ENCODE peak calls at places on chromosome 22, in ten cellular contexts. One of them, this sample, is unnamed.

GRCh38 chr22:43828711-43829447 is 16.8 kb upstream of the EFCAB6 start:
- DNase-seq in Calu3: no peak
- DNase-seq in activated naive CD4-positive, alpha-beta T cell: no peak
- DNase-seq in HL-60: no peak
- DNase-seq in epithelial cell of esophagus: no peak
- DNase-seq in cardiac muscle cell: peak
- DNase-seq in activated CD8-positive, alpha-beta memory T cell treated with anti-CD3 and anti-CD28 coated beads, Interleukin-2, amount 10 ng/mL, durations not matched to agents 7 days and 5 days: no peak
- DNase-seq in iPS-NIHi11: peak
- DNase-seq in AG10803: peak
- DNase-seq in transverse colon: no peak
- DNase-seq in this sample: no peak

GRCh38 chr22:43005106-43005505 is 9.8 kb downstream of the PACSIN2 start:
- DNase-seq in Calu3: no peak
- DNase-seq in activated naive CD4-positive, alpha-beta T cell: no peak
- DNase-seq in HL-60: no peak
- DNase-seq in epithelial cell of esophagus: no peak
- DNase-seq in cardiac muscle cell: no peak
- DNase-seq in activated CD8-positive, alpha-beta memory T cell treated with anti-CD3 and anti-CD28 coated beads, Interleukin-2, amount 10 ng/mL, durations not matched to agents 7 days and 5 days: no peak
- DNase-seq in iPS-NIHi11: no peak
- DNase-seq in AG10803: no peak
- DNase-seq in transverse colon: no peak
- DNase-seq in this sample: no peak

GRCh38 chr22:22609271-22609670 is 35.1 kb upstream of the GGTLC2 start:
- DNase-seq in Calu3: no peak
- DNase-seq in activated naive CD4-positive, alpha-beta T cell: no peak
- DNase-seq in HL-60: no peak
- DNase-seq in epithelial cell of esophagus: no peak
- DNase-seq in cardiac muscle cell: no peak
- DNase-seq in activated CD8-positive, alpha-beta memory T cell treated with anti-CD3 and anti-CD28 coated beads, Interleukin-2, amount 10 ng/mL, durations not matched to agents 7 days and 5 days: no peak
- DNase-seq in iPS-NIHi11: no peak
- DNase-seq in AG10803: no peak
- DNase-seq in transverse colon: no peak
- DNase-seq in this sample: no peak

GRCh38 chr22:50009765-50010675 is 2.5 kb downstream of the IL17REL start:
- DNase-seq in Calu3: no peak
- DNase-seq in activated naive CD4-positive, alpha-beta T cell: no peak
- DNase-seq in HL-60: no peak
- DNase-seq in epithelial cell of esophagus: no peak
- DNase-seq in cardiac muscle cell: no peak
- DNase-seq in activated CD8-positive, alpha-beta memory T cell treated with anti-CD3 and anti-CD28 coated beads, Interleukin-2, amount 10 ng/mL, durations not matched to agents 7 days and 5 days: peak
- DNase-seq in iPS-NIHi11: peak
- DNase-seq in AG10803: no peak
- DNase-seq in transverse colon: peak
- DNase-seq in this sample: no peak

GRCh38 chr22:28629420-28630184 is 50.0 kb downstream of the TTC28 start:
- DNase-seq in Calu3: no peak
- DNase-seq in activated naive CD4-positive, alpha-beta T cell: no peak
- DNase-seq in HL-60: no peak
- DNase-seq in epithelial cell of esophagus: peak
- DNase-seq in cardiac muscle cell: no peak
- DNase-seq in activated CD8-positive, alpha-beta memory T cell treated with anti-CD3 and anti-CD28 coated beads, Interleukin-2, amount 10 ng/mL, durations not matched to agents 7 days and 5 days: no peak
- DNase-seq in iPS-NIHi11: no peak
- DNase-seq in AG10803: no peak
- DNase-seq in transverse colon: no peak
- DNase-seq in this sample: peak

GRCh38 chr22:36334081-36334831 is 53.5 kb downstream of the MYH9 start:
- DNase-seq in Calu3: no peak
- DNase-seq in activated naive CD4-positive, alpha-beta T cell: no peak
- DNase-seq in HL-60: peak
- DNase-seq in epithelial cell of esophagus: peak
- DNase-seq in cardiac muscle cell: no peak
- DNase-seq in activated CD8-positive, alpha-beta memory T cell treated with anti-CD3 and anti-CD28 coated beads, Interleukin-2, amount 10 ng/mL, durations not matched to agents 7 days and 5 days: peak
- DNase-seq in iPS-NIHi11: no peak
- DNase-seq in AG10803: no peak
- DNase-seq in transverse colon: peak
- DNase-seq in this sample: no peak

GRCh38 chr22:19287889-19288288 is 3.6 kb downstream of the CLTCL1 start:
- DNase-seq in Calu3: no peak
- DNase-seq in activated naive CD4-positive, alpha-beta T cell: no peak
- DNase-seq in HL-60: no peak
- DNase-seq in epithelial cell of esophagus: peak
- DNase-seq in cardiac muscle cell: no peak
- DNase-seq in activated CD8-positive, alpha-beta memory T cell treated with anti-CD3 and anti-CD28 coated beads, Interleukin-2, amount 10 ng/mL, durations not matched to agents 7 days and 5 days: no peak
- DNase-seq in iPS-NIHi11: no peak
- DNase-seq in AG10803: peak
- DNase-seq in transverse colon: no peak
- DNase-seq in this sample: no peak

GRCh38 chr22:22884888-22885840 is 2.5 kb upstream of the IGLL5 start:
- DNase-seq in Calu3: no peak
- DNase-seq in activated naive CD4-positive, alpha-beta T cell: no peak
- DNase-seq in HL-60: no peak
- DNase-seq in epithelial cell of esophagus: no peak
- DNase-seq in cardiac muscle cell: no peak
- DNase-seq in activated CD8-positive, alpha-beta memory T cell treated with anti-CD3 and anti-CD28 coated beads, Interleukin-2, amount 10 ng/mL, durations not matched to agents 7 days and 5 days: peak
- DNase-seq in iPS-NIHi11: no peak
- DNase-seq in AG10803: no peak
- DNase-seq in transverse colon: peak
- DNase-seq in this sample: no peak

GRCh38 chr22:46085831-46086576 is 64.3 kb upstream of the PPARA start:
- DNase-seq in Calu3: peak
- DNase-seq in activated naive CD4-positive, alpha-beta T cell: no peak
- DNase-seq in HL-60: no peak
- DNase-seq in epithelial cell of esophagus: peak
- DNase-seq in cardiac muscle cell: no peak
- DNase-seq in activated CD8-positive, alpha-beta memory T cell treated with anti-CD3 and anti-CD28 coated beads, Interleukin-2, amount 10 ng/mL, durations not matched to agents 7 days and 5 days: no peak
- DNase-seq in iPS-NIHi11: no peak
- DNase-seq in AG10803: peak
- DNase-seq in transverse colon: peak
- DNase-seq in this sample: peak

This sample was measured in HCT116.